ENCODE peak calls at places on chromosomes 6 and 20, in eight cellular contexts. N is NB4; J is GM04503; A is activated naive CD4-positive, alpha-beta T cell treated with Interleukin-2 at 50 U/mL for 16 hours; R is WTC11; V is H54; P is left ventricle myocardium inferior; C is lower lobe of right lung. K is an unnamed sample.

GRCh38 chr6:108145639-108146038 is 20.2 kb upstream of the NR2E1 start:
- DNase-seq in P (no peak), J (no peak), R (no peak), V (no peak), A (no peak), N (no peak), C (no peak), K (no peak)

GRCh38 chr6:26170181-26170580 is 83.0 kb downstream of the HFE start:
- DNase-seq in J (no peak), R (no peak), P (no peak), V (no peak), A (no peak), N (no peak), C (no peak), K (no peak)

GRCh38 chr6:108587258-108588059 is 26.7 kb downstream of the FOXO3 start:
- DNase-seq in V (no peak), N (peak), J (no peak), C (no peak), R (no peak), A (no peak), P (no peak), K (no peak)

GRCh38 chr6:119147101-119148053 is 68.9 kb upstream of the FAM184A start:
- DNase-seq in R (no peak), V (peak), P (no peak), A (peak), C (peak), N (peak), J (peak), K (no peak)

GRCh38 chr20:24118781-24119175 is 130.2 kb upstream of the GGTLC1 start:
- DNase-seq in J (no peak), C (no peak), P (no peak), V (no peak), N (no peak), A (no peak), R (no peak), K (no peak)

GRCh38 chr6:45494734-45495133 is 117.0 kb upstream of the SUPT3H start:
- DNase-seq in N (peak), R (no peak), V (no peak), C (no peak), J (no peak), P (no peak), A (no peak), K (no peak)

GRCh38 chr20:49291200-49291599 is 13.3 kb upstream of the ZNFX1 start:
- DNase-seq in C (no peak), R (no peak), P (no peak), A (no peak), J (no peak), N (no peak), V (no peak), K (no peak)

GRCh38 chr6:46040288-46040687 is 24.6 kb upstream of the CLIC5 start:
- DNase-seq in R (no peak), P (no peak), V (no peak), J (no peak), N (no peak), C (no peak), A (no peak), K (no peak)

GRCh38 chr20:1134355-1134754 is 16.0 kb downstream of the PSMF1 start:
- DNase-seq in N (no peak), C (no peak), J (no peak), V (no peak), P (no peak), A (no peak), R (no peak), K (no peak)

GRCh38 chr6:10030942-10031537 is 383.8 kb downstream of the TFAP2A start:
- DNase-seq in N (peak), V (peak), A (no peak), R (no peak), P (no peak), C (no peak), J (no peak), K (no peak)

GRCh38 chr6:156879235-156879995 is 102.2 kb downstream of the ARID1B start:
- DNase-seq in J (no peak), P (no peak), V (no peak), N (no peak), R (no peak), C (no peak), A (no peak), K (no peak)

GRCh38 chr6:89058627-89059026 is 21.9 kb upstream of the PNRC1 start:
- DNase-seq in C (no peak), V (no peak), P (no peak), J (no peak), A (no peak), R (no peak), N (no peak), K (no peak)

GRCh38 chr6:91435630-91436029 is 848.8 kb upstream of the MAP3K7 start:
- DNase-seq in P (no peak), V (no peak), J (no peak), C (no peak), A (no peak), N (no peak), R (no peak), K (no peak)

GRCh38 chr6:126039284-126039683 is 52.9 kb downstream of the TRMT11 start:
- DNase-seq in N (no peak), C (no peak), V (no peak), J (no peak), P (no peak), R (no peak), A (no peak), K (no peak)

GRCh38 chr20:18443841-18444240 is 23.0 kb downstream of the DZANK1 start:
- DNase-seq in C (no peak), J (no peak), V (no peak), N (no peak), P (no peak), A (no peak), R (no peak), K (no peak)

GRCh38 chr20:29756664-29757063 is 1500.8 kb upstream of the DEFB115 start:
- DNase-seq in A (no peak), R (no peak), C (no peak), V (no peak), J (no peak), N (no peak), P (no peak), K (peak)

GRCh38 chr20:63085087-63085861 is 78.5 kb upstream of the BHLHE23 start:
- DNase-seq in A (no peak), N (no peak), P (no peak), C (peak), R (peak), J (no peak), V (no peak), K (peak)

GRCh38 chr20:45780159-45780558 is 11.5 kb downstream of the WFDC3 start:
- DNase-seq in J (no peak), R (no peak), C (no peak), N (no peak), P (no peak), A (no peak), V (no peak), K (no peak)

GRCh38 chr6:43496370-43497128 is 13.6 kb downstream of the LRRC73 start:
- DNase-seq in J (no peak), C (no peak), A (no peak), N (peak), V (peak), P (no peak), R (peak), K (no peak)

K was measured in pancreas.